ENCODE peak calls at places on chromosomes 16 and 17, in seven cellular contexts. One of them, this sample, is unnamed.

GRCh38 chr16:89920723-89921122 is 2.1 kb downstream of the MC1R start:
- DNase-seq in osteoblast: peak
- DNase-seq in tibial nerve: no peak
- DNase-seq in PC-3: no peak
- DNase-seq in H7: peak
- DNase-seq in GM12878: no peak
- DNase-seq in AG04449: no peak
- DNase-seq in this sample: no peak

GRCh38 chr17:27609606-27610303 is 21.2 kb upstream of the LGALS9 start:
- DNase-seq in GM12878: no peak
- DNase-seq in tibial nerve: no peak
- DNase-seq in AG04449: no peak
- DNase-seq in H7: peak
- DNase-seq in PC-3: peak
- DNase-seq in osteoblast: peak
- DNase-seq in this sample: no peak

GRCh38 chr16:11667824-11668589 is at the start of gene SNN:
- DNase-seq in tibial nerve: peak
- DNase-seq in GM12878: no peak
- DNase-seq in AG04449: no peak
- DNase-seq in PC-3: peak
- DNase-seq in osteoblast: peak
- DNase-seq in H7: peak
- DNase-seq in this sample: peak

GRCh38 chr17:36668824-36669223 is 67.4 kb downstream of the MRM1 start:
- DNase-seq in AG04449: no peak
- DNase-seq in PC-3: no peak
- DNase-seq in tibial nerve: no peak
- DNase-seq in GM12878: no peak
- DNase-seq in H7: no peak
- DNase-seq in osteoblast: no peak
- DNase-seq in this sample: no peak

GRCh38 chr17:38571833-38572274 is 33.9 kb downstream of the SRCIN1 start:
- DNase-seq in AG04449: no peak
- DNase-seq in GM12878: no peak
- DNase-seq in osteoblast: peak
- DNase-seq in tibial nerve: no peak
- DNase-seq in H7: peak
- DNase-seq in PC-3: no peak
- DNase-seq in this sample: no peak

GRCh38 chr16:12211870-12212690 is 235.5 kb downstream of the SNX29 start:
- DNase-seq in H7: no peak
- DNase-seq in osteoblast: no peak
- DNase-seq in PC-3: no peak
- DNase-seq in GM12878: no peak
- DNase-seq in AG04449: no peak
- DNase-seq in tibial nerve: no peak
- DNase-seq in this sample: no peak

GRCh38 chr17:82317394-82318168 is at the start of gene CD7:
- DNase-seq in PC-3: no peak
- DNase-seq in H7: no peak
- DNase-seq in GM12878: no peak
- DNase-seq in osteoblast: no peak
- DNase-seq in tibial nerve: no peak
- DNase-seq in AG04449: no peak
- DNase-seq in this sample: no peak

GRCh38 chr16:26413780-26414179 is 652.9 kb upstream of the C16orf82 start:
- DNase-seq in PC-3: no peak
- DNase-seq in AG04449: no peak
- DNase-seq in GM12878: no peak
- DNase-seq in osteoblast: peak
- DNase-seq in tibial nerve: no peak
- DNase-seq in H7: peak
- DNase-seq in this sample: no peak

GRCh38 chr17:33115351-33115750 is 123.7 kb downstream of the SPACA3 start:
- DNase-seq in H7: no peak
- DNase-seq in osteoblast: no peak
- DNase-seq in AG04449: no peak
- DNase-seq in PC-3: no peak
- DNase-seq in tibial nerve: no peak
- DNase-seq in GM12878: no peak
- DNase-seq in this sample: no peak

GRCh38 chr17:58092797-58093385 is 9.7 kb downstream of the DYNLL2 start:
- DNase-seq in osteoblast: no peak
- DNase-seq in tibial nerve: no peak
- DNase-seq in GM12878: no peak
- DNase-seq in H7: no peak
- DNase-seq in PC-3: no peak
- DNase-seq in AG04449: no peak
- DNase-seq in this sample: no peak

GRCh38 chr16:89363621-89364393 is 126.6 kb downstream of the ANKRD11 start:
- DNase-seq in H7: no peak
- DNase-seq in AG04449: peak
- DNase-seq in tibial nerve: no peak
- DNase-seq in PC-3: peak
- DNase-seq in osteoblast: peak
- DNase-seq in GM12878: no peak
- DNase-seq in this sample: no peak

GRCh38 chr16:87527055-87527724 is 34.4 kb upstream of the ZCCHC14 start:
- DNase-seq in tibial nerve: no peak
- DNase-seq in osteoblast: no peak
- DNase-seq in AG04449: no peak
- DNase-seq in PC-3: no peak
- DNase-seq in GM12878: no peak
- DNase-seq in H7: no peak
- DNase-seq in this sample: no peak

GRCh38 chr17:17824119-17824779 is 12.5 kb downstream of the SREBF1 start:
- DNase-seq in GM12878: no peak
- DNase-seq in AG04449: no peak
- DNase-seq in PC-3: no peak
- DNase-seq in osteoblast: no peak
- DNase-seq in H7: peak
- DNase-seq in tibial nerve: no peak
- DNase-seq in this sample: no peak
- H3K4me3 ChIP-seq in GM12878: peak
- H3K4me3 ChIP-seq in AG04449: peak
- H3K4me3 ChIP-seq in PC-3: peak
- H3K4me3 ChIP-seq in osteoblast: peak
- H3K4me3 ChIP-seq in H7: no peak
- H3K4me3 ChIP-seq in tibial nerve: peak
- H3K4me3 ChIP-seq in this sample: no peak

GRCh38 chr16:10587622-10588021 is 7.2 kb upstream of the EMP2 start:
- DNase-seq in GM12878: no peak
- DNase-seq in tibial nerve: no peak
- DNase-seq in osteoblast: no peak
- DNase-seq in PC-3: no peak
- DNase-seq in AG04449: no peak
- DNase-seq in H7: no peak
- DNase-seq in this sample: no peak
- H3K4me3 ChIP-seq in GM12878: no peak
- H3K4me3 ChIP-seq in tibial nerve: no peak
- H3K4me3 ChIP-seq in osteoblast: no peak
- H3K4me3 ChIP-seq in PC-3: no peak
- H3K4me3 ChIP-seq in AG04449: no peak
- H3K4me3 ChIP-seq in H7: no peak
- H3K4me3 ChIP-seq in this sample: no peak

GRCh38 chr17:77637807-77638182 is 320.7 kb upstream of the TNRC6C start:
- DNase-seq in AG04449: no peak
- DNase-seq in H7: peak
- DNase-seq in osteoblast: no peak
- DNase-seq in GM12878: no peak
- DNase-seq in tibial nerve: no peak
- DNase-seq in PC-3: no peak
- DNase-seq in this sample: no peak

GRCh38 chr17:77640242-77640641 is 318.3 kb upstream of the TNRC6C start:
- DNase-seq in PC-3: no peak
- DNase-seq in tibial nerve: no peak
- DNase-seq in AG04449: no peak
- DNase-seq in osteoblast: no peak
- DNase-seq in GM12878: no peak
- DNase-seq in H7: no peak
- DNase-seq in this sample: no peak

GRCh38 chr17:77641718-77642117 is 316.8 kb upstream of the TNRC6C start:
- DNase-seq in GM12878: no peak
- DNase-seq in tibial nerve: no peak
- DNase-seq in PC-3: no peak
- DNase-seq in H7: no peak
- DNase-seq in AG04449: no peak
- DNase-seq in osteoblast: no peak
- DNase-seq in this sample: no peak

GRCh38 chr17:77638229-77638628 is 320.3 kb upstream of the TNRC6C start:
- DNase-seq in tibial nerve: no peak
- DNase-seq in GM12878: no peak
- DNase-seq in AG04449: no peak
- DNase-seq in osteoblast: no peak
- DNase-seq in H7: no peak
- DNase-seq in PC-3: no peak
- DNase-seq in this sample: no peak

GRCh38 chr17:77640916-77641605 is 317.4 kb upstream of the TNRC6C start:
- DNase-seq in osteoblast: no peak
- DNase-seq in GM12878: no peak
- DNase-seq in PC-3: no peak
- DNase-seq in tibial nerve: no peak
- DNase-seq in H7: no peak
- DNase-seq in AG04449: no peak
- DNase-seq in this sample: no peak
- H3K4me3 ChIP-seq in osteoblast: no peak
- H3K4me3 ChIP-seq in GM12878: no peak
- H3K4me3 ChIP-seq in PC-3: no peak
- H3K4me3 ChIP-seq in tibial nerve: no peak
- H3K4me3 ChIP-seq in H7: no peak
- H3K4me3 ChIP-seq in AG04449: no peak
- H3K4me3 ChIP-seq in this sample: no peak

GRCh38 chr17:76240461-76241204 is at the start of gene RNF157:
- DNase-seq in AG04449: no peak
- DNase-seq in GM12878: no peak
- DNase-seq in H7: peak
- DNase-seq in PC-3: peak
- DNase-seq in tibial nerve: no peak
- DNase-seq in osteoblast: peak
- DNase-seq in this sample: no peak

GRCh38 chr17:76239538-76240274 is 587 bp downstream of the RNF157 start:
- DNase-seq in osteoblast: peak
- DNase-seq in tibial nerve: no peak
- DNase-seq in H7: peak
- DNase-seq in AG04449: no peak
- DNase-seq in GM12878: no peak
- DNase-seq in PC-3: no peak
- DNase-seq in this sample: no peak

GRCh38 chr17:76237859-76238313 is 2.4 kb downstream of the RNF157 start:
- DNase-seq in PC-3: no peak
- DNase-seq in AG04449: no peak
- DNase-seq in osteoblast: no peak
- DNase-seq in tibial nerve: no peak
- DNase-seq in GM12878: no peak
- DNase-seq in H7: no peak
- DNase-seq in this sample: no peak

GRCh38 chr17:76241205-76241539 is 879 bp upstream of the RNF157 start:
- DNase-seq in H7: no peak
- DNase-seq in AG04449: no peak
- DNase-seq in PC-3: no peak
- DNase-seq in osteoblast: no peak
- DNase-seq in GM12878: no peak
- DNase-seq in tibial nerve: peak
- DNase-seq in this sample: no peak

GRCh38 chr17:76238847-76239537 is 1.3 kb downstream of the RNF157 start:
- DNase-seq in osteoblast: no peak
- DNase-seq in GM12878: no peak
- DNase-seq in H7: no peak
- DNase-seq in tibial nerve: no peak
- DNase-seq in AG04449: no peak
- DNase-seq in PC-3: no peak
- DNase-seq in this sample: no peak
- H3K4me3 ChIP-seq in osteoblast: no peak
- H3K4me3 ChIP-seq in GM12878: no peak
- H3K4me3 ChIP-seq in H7: no peak
- H3K4me3 ChIP-seq in tibial nerve: no peak
- H3K4me3 ChIP-seq in AG04449: no peak
- H3K4me3 ChIP-seq in PC-3: no peak
- H3K4me3 ChIP-seq in this sample: no peak